ENCODE peak calls at places on chromosomes 5 and 9, in four cellular contexts. K is H1, H is HepG2, B is GM12878. W is an unnamed sample.

GRCh38 chr5:151085517-151086031 is 4.7 kb upstream of the TNIP1 start:
- DNase-seq in K (no peak), H (no peak), B (no peak), W (no peak)

GRCh38 chr5:112742424-112742823 is 4.7 kb downstream of the APC start:
- DNase-seq in K (no peak), H (no peak), B (no peak), W (no peak)

GRCh38 chr5:173396311-173396993 is 68.2 kb upstream of the STC2 start:
- DNase-seq in K (peak), H (peak), B (no peak), W (peak)

GRCh38 chr9:94906181-94906580 is 179.7 kb downstream of the AOPEP start:
- DNase-seq in K (no peak), H (no peak), B (no peak), W (no peak)

GRCh38 chr9:27467486-27467885 is 56.6 kb upstream of the IFNK start:
- DNase-seq in K (no peak), H (no peak), B (no peak), W (no peak)

GRCh38 chr5:92801921-92802320 is 779.1 kb downstream of the NR2F1-AS1 start:
- DNase-seq in K (no peak), H (peak), B (no peak), W (no peak)

GRCh38 chr9:81772144-81772543 is 82.8 kb upstream of the TLE1 start:
- DNase-seq in K (no peak), H (no peak), B (no peak), W (no peak)

GRCh38 chr9:134768332-134769083 is 112.1 kb upstream of the FCN2 start:
- DNase-seq in K (no peak), H (no peak), B (no peak), W (no peak)

GRCh38 chr9:13975628-13976250 is 338.2 kb downstream of the NFIB start:
- DNase-seq in K (no peak), H (no peak), B (no peak), W (no peak)

GRCh38 chr9:88897081-88897480 is 94.2 kb upstream of the S1PR3 start:
- DNase-seq in K (no peak), H (no peak), B (no peak), W (no peak)

GRCh38 chr9:134365791-134366222 is 39.6 kb downstream of the RXRA start:
- DNase-seq in K (no peak), H (no peak), B (no peak), W (no peak)

GRCh38 chr5:51226420-51226735 is 156.9 kb upstream of the ISL1 start:
- DNase-seq in K (peak), H (peak), B (no peak), W (peak)

GRCh38 chr5:61596265-61596664 is 264.2 kb downstream of the ZSWIM6 start:
- DNase-seq in K (no peak), H (no peak), B (no peak), W (no peak)

GRCh38 chr9:88400021-88400420 is 11.8 kb downstream of the SPIN1 start:
- DNase-seq in K (no peak), H (no peak), B (no peak), W (no peak)

GRCh38 chr5:36606437-36607113 is at the start of gene SLC1A3:
- DNase-seq in K (no peak), H (no peak), B (peak), W (no peak)

GRCh38 chr9:114487607-114488300 is 17.5 kb downstream of the WHRN start:
- DNase-seq in K (no peak), H (peak), B (peak), W (peak)

GRCh38 chr9:80086386-80086785 is 514.6 kb downstream of the TLE4 start:
- DNase-seq in K (no peak), H (no peak), B (no peak), W (no peak)

GRCh38 chr5:10600629-10601245 is 36.9 kb downstream of the ANKRD33B start:
- DNase-seq in K (no peak), H (no peak), B (no peak), W (no peak)

GRCh38 chr5:163460562-163461176 is at the start of gene HMMR:
- DNase-seq in K (no peak), H (peak), B (no peak), W (no peak)

GRCh38 chr5:106399381-106399780 is 1271.4 kb downstream of the EFNA5 start:
- DNase-seq in K (no peak), H (no peak), B (no peak), W (no peak)

GRCh38 chr9:37102476-37102875 is 17.9 kb upstream of the ZCCHC7 start:
- DNase-seq in K (no peak), H (no peak), B (no peak), W (no peak)

GRCh38 chr9:123349691-123350480 is 6.1 kb upstream of the CRB2 start:
- DNase-seq in K (peak), H (peak), B (no peak), W (peak)

GRCh38 chr9:36280989-36281388 is 22.7 kb upstream of the GNE start:
- DNase-seq in K (no peak), H (no peak), B (no peak), W (no peak)

DNA sequence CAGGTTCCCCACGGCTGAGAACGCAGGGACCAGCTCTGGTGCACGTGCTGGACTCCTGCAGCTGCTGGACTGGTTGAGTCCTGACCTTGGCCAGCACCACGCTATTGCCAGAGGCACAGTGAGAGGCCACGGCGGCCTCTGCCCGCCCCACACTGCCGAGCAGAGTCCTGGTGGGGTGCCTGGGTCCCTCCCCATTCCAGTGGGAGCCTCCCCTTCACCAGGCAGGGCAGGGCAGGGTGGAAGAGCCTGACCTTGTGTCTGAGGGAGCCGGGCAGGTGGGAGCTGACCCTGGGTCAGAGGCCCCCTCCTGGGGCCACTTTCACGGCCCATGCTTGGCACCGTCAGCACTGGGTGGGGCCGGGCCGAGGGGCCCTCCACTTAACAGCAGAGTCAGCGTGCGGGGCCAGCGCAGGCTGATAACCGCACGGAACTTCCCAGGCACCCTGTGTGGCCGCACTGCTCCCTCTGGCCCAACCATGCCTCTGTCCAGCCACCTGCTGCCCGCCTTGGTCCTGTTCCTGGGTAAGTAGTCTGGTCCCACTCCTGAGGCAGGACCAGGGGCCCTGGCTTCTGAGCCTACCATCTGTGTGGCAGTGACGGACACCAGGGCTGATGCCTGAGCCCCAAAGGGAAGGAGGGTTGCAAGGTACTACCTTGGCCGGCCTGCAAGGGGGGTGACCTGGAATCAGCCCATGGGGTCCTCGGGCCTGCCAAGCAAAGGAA is at the start of gene MAMDC4:
- DNase-seq in K (no peak), H (no peak), B (no peak), W (no peak)
- TF ChIP-seq SUZ12 in K (no peak), H (no peak), B (no peak), W (no peak)

GRCh38 chr5:140150201-140150600 is 24.5 kb downstream of the IGIP start:
- DNase-seq in K (no peak), H (no peak), B (no peak), W (no peak)
- TF ChIP-seq YY1 in K (no peak), H (no peak), B (no peak), W (no peak)

GRCh38 chr5:143435207-143435657 is 31.7 kb upstream of the NR3C1 start:
- DNase-seq in K (no peak), H (no peak), B (peak), W (no peak)
- TF ChIP-seq SUZ12 in K (no peak), H (no peak), B (no peak), W (no peak)

GRCh38 chr5:145531038-145531734 is 304.0 kb downstream of the PRELID2 start:
- DNase-seq in K (no peak), H (no peak), B (no peak), W (no peak)
- TF ChIP-seq YY1 in K (no peak), H (no peak), B (no peak), W (no peak)

GRCh38 chr5:1853531-1853930 is 29.2 kb downstream of the IRX4 start:
- DNase-seq in K (no peak), H (no peak), B (no peak), W (no peak)
- TF ChIP-seq SUZ12 in K (no peak), H (no peak), B (no peak), W (no peak)

GRCh38 chr9:121639619-121640018 is 11.8 kb upstream of the DAB2IP start:
- DNase-seq in K (no peak), H (no peak), B (no peak), W (no peak)

GRCh38 chr9:121641228-121641611 is 10.2 kb upstream of the DAB2IP start:
- DNase-seq in K (no peak), H (no peak), B (no peak), W (no peak)

GRCh38 chr9:121638901-121639592 is 12.4 kb upstream of the DAB2IP start:
- DNase-seq in K (no peak), H (peak), B (no peak), W (no peak)

GRCh38 chr9:121640486-121641227 is 10.8 kb upstream of the DAB2IP start:
- DNase-seq in K (no peak), H (no peak), B (no peak), W (no peak)

GRCh38 chr9:121640076-121640475 is 11.4 kb upstream of the DAB2IP start:
- DNase-seq in K (no peak), H (peak), B (no peak), W (peak)
- TF ChIP-seq YY1 in K (no peak), H (no peak), B (no peak), W (no peak)

DNA sequence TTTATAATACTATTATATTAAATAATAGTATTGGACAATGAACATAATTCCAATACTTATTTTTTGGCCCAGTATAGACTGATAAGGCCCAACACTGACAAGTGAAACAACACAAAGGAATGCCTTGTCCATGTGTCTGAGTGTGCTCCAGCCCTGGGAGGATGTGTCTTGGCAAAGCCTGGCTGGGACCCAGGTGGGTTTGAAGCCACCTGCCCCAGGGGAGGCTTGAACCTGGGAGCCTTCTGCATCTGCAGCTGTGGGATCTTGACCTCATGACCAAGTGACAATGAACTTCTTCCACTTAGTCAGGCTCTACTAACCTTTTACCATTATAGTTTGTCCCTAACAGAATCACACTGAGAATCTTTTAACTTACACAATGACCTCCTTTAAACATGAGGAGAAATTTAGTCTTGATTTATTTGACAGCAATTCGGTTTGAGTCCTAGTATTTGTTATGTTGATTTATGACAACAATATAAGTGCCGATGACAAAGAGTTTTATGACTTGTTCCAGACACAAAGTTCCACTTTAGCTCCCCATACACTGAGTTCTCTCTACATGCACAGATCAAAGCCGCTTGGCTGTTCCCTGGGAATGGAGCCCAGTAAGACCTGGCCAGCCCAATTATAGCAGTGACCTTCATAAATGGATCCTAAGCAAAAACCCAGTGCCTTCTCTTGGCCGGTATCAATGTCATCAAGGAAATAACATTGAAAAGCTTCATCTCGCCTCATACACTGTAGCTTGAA is 294.5 kb downstream of the CTNND2 start:
- DNase-seq in K (no peak), H (no peak), B (no peak), W (no peak)
- TF ChIP-seq SUZ12 in K (no peak), H (no peak), B (no peak), W (no peak)

GRCh38 chr5:95712347-95712958 is 18.7 kb upstream of the RHOBTB3 start:
- DNase-seq in K (no peak), H (no peak), B (no peak), W (no peak)
- TF ChIP-seq YY1 in K (no peak), H (no peak), B (no peak), W (no peak)

GRCh38 chr5:78360674-78361225 is 333 bp downstream of the SCAMP1 start:
- DNase-seq in K (no peak), H (no peak), B (no peak), W (no peak)
- TF ChIP-seq SUZ12 in K (no peak), H (no peak), B (no peak), W (no peak)

GRCh38 chr9:90074319-90074962 is 469.6 kb downstream of the GADD45G start:
- DNase-seq in K (no peak), H (no peak), B (no peak), W (no peak)

GRCh38 chr9:90073551-90073950 is 468.7 kb downstream of the GADD45G start:
- DNase-seq in K (no peak), H (no peak), B (no peak), W (no peak)

GRCh38 chr9:90078988-90079457 is 474.2 kb downstream of the GADD45G start:
- DNase-seq in K (no peak), H (no peak), B (peak), W (no peak)
- TF ChIP-seq YY1 in K (no peak), H (no peak), B (no peak), W (no peak)

W was measured in NT2/D1.